ENCODE peak calls at places on chromosome 15, in eight cellular contexts. D, O, P, I, T, W, V and L are unnamed samples.
A peak's percentile ranks its signal among the peaks of the same experiment; 100 is the strongest.

GRCh38 chr15:96207377-96208006 is 123.0 kb upstream of the NR2F2 start:
- DNase-seq in D (no peak), O (no peak), P (no peak), I (no peak), T (no peak), W (no peak), V (no peak), L (no peak)

GRCh38 chr15:78398076-78398825 is 39.8 kb upstream of the IREB2 start:
- DNase-seq in D (no peak), O (no peak), P (no peak), I (no peak), T (no peak), W (no peak), V (no peak), L (no peak)

GRCh38 chr15:90901799-90902655 is 1.1 kb upstream of the MAN2A2 start:
- DNase-seq in D (peak; percentile 100), O (peak; percentile 91), P (peak; percentile 45), I (peak; percentile 35), T (peak; percentile 37), W (peak; percentile 82), V (peak; percentile 80), L (peak; percentile 73)

GRCh38 chr15:68504721-68505090 is 72.7 kb upstream of the ITGA11 start:
- DNase-seq in D (no peak), O (no peak), P (no peak), I (no peak), T (no peak), W (no peak), V (no peak), L (no peak)

GRCh38 chr15:73114064-73114463 is 61.8 kb downstream of the NEO1 start:
- DNase-seq in D (no peak), O (no peak), P (no peak), I (no peak), T (no peak), W (no peak), V (no peak), L (no peak)

GRCh38 chr15:58467121-58467721 is 35.4 kb downstream of the LIPC start:
- DNase-seq in D (no peak), O (no peak), P (no peak), I (no peak), T (no peak), W (no peak), V (no peak), L (no peak)

GRCh38 chr15:100900136-100900894 is 18.8 kb upstream of the LRRK1 start:
- DNase-seq in D (no peak), O (no peak), P (peak; percentile 84), I (no peak), T (no peak), W (no peak), V (no peak), L (no peak)

GRCh38 chr15:74180689-74181602 is 7.4 kb downstream of the ISLR start:
- DNase-seq in D (no peak), O (peak; percentile 48), P (no peak), I (no peak), T (no peak), W (no peak), V (no peak), L (no peak)

GRCh38 chr15:48373855-48374421 is 42.7 kb downstream of the DUT start:
- DNase-seq in D (peak; percentile 85), O (no peak), P (no peak), I (no peak), T (no peak), W (no peak), V (peak; percentile 95), L (no peak)

GRCh38 chr15:43934480-43934879 is 107.7 kb downstream of the WDR76 start:
- DNase-seq in D (peak; percentile 41), O (no peak), P (no peak), I (no peak), T (no peak), W (no peak), V (no peak), L (no peak)

GRCh38 chr15:50940506-50940905 is 32.0 kb downstream of the AP4E1 start:
- DNase-seq in D (no peak), O (no peak), P (no peak), I (no peak), T (peak; percentile 24), W (no peak), V (peak; percentile 44), L (no peak)

GRCh38 chr15:73009306-73010091 is 42.8 kb upstream of the NEO1 start:
- DNase-seq in D (no peak), O (no peak), P (peak; percentile 64), I (no peak), T (no peak), W (no peak), V (peak; percentile 36), L (no peak)

GRCh38 chr15:69780374-69780773 is 317.3 kb downstream of the TLE3 start:
- DNase-seq in D (no peak), O (no peak), P (no peak), I (no peak), T (no peak), W (no peak), V (peak; percentile 19), L (no peak)

GRCh38 chr15:91469627-91470567 is 369.8 kb downstream of the SV2B start:
- DNase-seq in D (no peak), O (peak; percentile 45), P (no peak), I (no peak), T (no peak), W (peak; percentile 91), V (no peak), L (peak; percentile 70)

GRCh38 chr15:98612490-98613110 is 35.7 kb upstream of the IGF1R start:
- DNase-seq in D (no peak), O (no peak), P (no peak), I (no peak), T (no peak), W (no peak), V (no peak), L (no peak)

GRCh38 chr15:40320931-40321371 is 2.5 kb upstream of the INAFM2 start:
- DNase-seq in D (peak; percentile 78), O (no peak), P (peak; percentile 52), I (no peak), T (no peak), W (peak; percentile 76), V (peak; percentile 77), L (peak; percentile 60)

GRCh38 chr15:98241032-98241554 is 280.6 kb downstream of the ARRDC4 start:
- DNase-seq in D (no peak), O (no peak), P (no peak), I (no peak), T (no peak), W (no peak), V (no peak), L (no peak)

GRCh38 chr15:34794590-34795206 is 651 bp downstream of the ACTC1 start:
- DNase-seq in D (no peak), O (no peak), P (no peak), I (no peak), T (no peak), W (no peak), V (no peak), L (no peak)

GRCh38 chr15:86595741-86596140 is 516.1 kb downstream of the AGBL1 start:
- DNase-seq in D (no peak), O (no peak), P (no peak), I (no peak), T (peak; percentile 8), W (no peak), V (no peak), L (no peak)

GRCh38 chr15:65032823-65033537 is 3.5 kb upstream of the MTFMT start:
- DNase-seq in D (peak; percentile 49), O (peak; percentile 49), P (no peak), I (no peak), T (no peak), W (peak; percentile 59), V (peak; percentile 56), L (peak; percentile 38)

GRCh38 chr15:101652783-101653430 is 726 bp upstream of the TM2D3 start:
- DNase-seq in D (peak; percentile 33), O (no peak), P (no peak), I (no peak), T (no peak), W (peak; percentile 22), V (no peak), L (no peak)

GRCh38 chr15:23564798-23565394 is 578 bp upstream of the MKRN3 start:
- DNase-seq in D (no peak), O (no peak), P (no peak), I (no peak), T (no peak), W (no peak), V (no peak), L (no peak)

GRCh38 chr15:71448688-71449114 is 333.4 kb downstream of the THSD4 start:
- DNase-seq in D (peak; percentile 65), O (peak; percentile 9), P (peak; percentile 65), I (no peak), T (peak; percentile 38), W (no peak), V (peak; percentile 86), L (no peak)

GRCh38 chr15:51888593-51889195 is 59.2 kb downstream of the TMOD3 start:
- DNase-seq in D (peak; percentile 54), O (no peak), P (no peak), I (no peak), T (no peak), W (peak; percentile 23), V (peak; percentile 51), L (no peak)

GRCh38 chr15:85316244-85316934 is 64.0 kb upstream of the AKAP13 start:
- DNase-seq in D (peak; percentile 53), O (no peak), P (no peak), I (no peak), T (no peak), W (peak; percentile 86), V (no peak), L (peak; percentile 11)

GRCh38 chr15:60423540-60423939 is 25.8 kb upstream of the ANXA2 start:
- DNase-seq in D (peak; percentile 60), O (no peak), P (peak; percentile 16), I (no peak), T (peak; percentile 63), W (peak; percentile 44), V (peak; percentile 90), L (no peak)

GRCh38 chr15:39597751-39598185 is 16.9 kb downstream of the THBS1 start:
- DNase-seq in D (no peak), O (no peak), P (no peak), I (no peak), T (no peak), W (no peak), V (no peak), L (no peak)

GRCh38 chr15:25175033-25175788 is 220.4 kb downstream of the SNRPN start:
- DNase-seq in D (no peak), O (no peak), P (no peak), I (no peak), T (no peak), W (no peak), V (no peak), L (no peak)

GRCh38 chr15:98840010-98840409 is 167.6 kb downstream of the PGPEP1L start:
- DNase-seq in D (no peak), O (no peak), P (no peak), I (no peak), T (no peak), W (no peak), V (no peak), L (no peak)

GRCh38 chr15:94532226-94532625 is 300.9 kb downstream of the MCTP2 start:
- DNase-seq in D (no peak), O (no peak), P (no peak), I (no peak), T (no peak), W (no peak), V (no peak), L (no peak)

GRCh38 chr15:79310612-79310984 is 314 bp upstream of the TMED3 start:
- DNase-seq in D (no peak), O (no peak), P (peak; percentile 30), I (no peak), T (no peak), W (no peak), V (peak; percentile 25), L (no peak)

GRCh38 chr15:67741313-67741712 is 84.0 kb upstream of the SKOR1 start:
- DNase-seq in D (no peak), O (no peak), P (no peak), I (no peak), T (no peak), W (no peak), V (no peak), L (no peak)

GRCh38 chr15:70767668-70768067 is 4.3 kb upstream of the UACA start:
- DNase-seq in D (no peak), O (no peak), P (no peak), I (no peak), T (no peak), W (no peak), V (no peak), L (no peak)

GRCh38 chr15:98715401-98715800 is 67.1 kb downstream of the IGF1R start:
- DNase-seq in D (peak; percentile 78), O (no peak), P (no peak), I (no peak), T (no peak), W (no peak), V (peak; percentile 63), L (no peak)